ENCODE peak calls at places on chromosomes 16 and 17, in seven cellular contexts. R is fibroblast of lung, U is sigmoid colon, M is neuronal stem cell, A is prostate gland, O is endodermal cell, S is ascending aorta. C is an unnamed sample. For H3K4me1, the result is how much of the 10 kb centered on the place peaks cover.

GRCh38 chr16:9318764-9319163 is 227.3 kb downstream of the HAPSTR1 start:
- DNase-seq in R (no peak), U (no peak), M (no peak), A (no peak), O (no peak), S (no peak), C (no peak)

GRCh38 chr16:86382774-86383407 is 127.4 kb upstream of the FOXF1 start:
- DNase-seq in R (no peak), U (peak), M (no peak), A (no peak), O (no peak), S (no peak), C (no peak)

GRCh38 chr16:55078153-55078552 is 147.5 kb downstream of the IRX5 start:
- DNase-seq in R (no peak), U (no peak), M (no peak), A (no peak), O (peak), S (no peak), C (no peak)

GRCh38 chr17:75691371-75692290 is 24.5 kb downstream of the SAP30BP start:
- DNase-seq in R (no peak), U (peak), M (no peak), A (peak), O (no peak), S (no peak), C (peak)

GRCh38 chr16:81902025-81902424 is 109.2 kb downstream of the SDR42E1 start:
- DNase-seq in R (peak), U (peak), M (no peak), A (no peak), O (no peak), S (no peak), C (no peak)

GRCh38 chr17:60231234-60231633 is 81.5 kb downstream of the CA4 start:
- DNase-seq in R (peak), U (no peak), M (no peak), A (no peak), O (peak), S (no peak), C (no peak)

GRCh38 chr16:30971298-30971697 is 13.7 kb upstream of the HSD3B7 start:
- DNase-seq in R (no peak), U (no peak), M (no peak), A (no peak), O (no peak), S (no peak), C (no peak)

GRCh38 chr16:58022601-58023371 is 2.8 kb upstream of the MMP15 start:
- DNase-seq in R (peak), U (peak), M (no peak), A (peak), O (no peak), S (peak), C (no peak)

GRCh38 chr17:79053251-79053925 is 21.2 kb upstream of the ENGASE start:
- DNase-seq in R (no peak), U (peak), M (no peak), A (no peak), O (no peak), S (no peak), C (no peak)

GRCh38 chr17:36544049-36544319 is 735 bp upstream of the GGNBP2 start:
- DNase-seq in R (no peak), U (peak), M (peak), A (peak), O (peak), S (peak), C (no peak)

GRCh38 chr17:39755550-39756375 is 18.0 kb downstream of the GRB7 start:
- DNase-seq in R (no peak), U (peak), M (no peak), A (no peak), O (peak), S (no peak), C (no peak)

GRCh38 chr17:39757931-39758873 is 20.5 kb downstream of the GRB7 start:
- DNase-seq in R (no peak), U (peak), M (no peak), A (no peak), O (peak), S (no peak), C (no peak)

GRCh38 chr17:39756376-39757079 is 18.8 kb downstream of the GRB7 start:
- DNase-seq in R (no peak), U (peak), M (no peak), A (no peak), O (peak), S (no peak), C (no peak)

GRCh38 chr17:39759204-39759603 is 21.5 kb downstream of the GRB7 start:
- DNase-seq in R (no peak), U (no peak), M (no peak), A (no peak), O (peak), S (no peak), C (no peak)

DNA sequence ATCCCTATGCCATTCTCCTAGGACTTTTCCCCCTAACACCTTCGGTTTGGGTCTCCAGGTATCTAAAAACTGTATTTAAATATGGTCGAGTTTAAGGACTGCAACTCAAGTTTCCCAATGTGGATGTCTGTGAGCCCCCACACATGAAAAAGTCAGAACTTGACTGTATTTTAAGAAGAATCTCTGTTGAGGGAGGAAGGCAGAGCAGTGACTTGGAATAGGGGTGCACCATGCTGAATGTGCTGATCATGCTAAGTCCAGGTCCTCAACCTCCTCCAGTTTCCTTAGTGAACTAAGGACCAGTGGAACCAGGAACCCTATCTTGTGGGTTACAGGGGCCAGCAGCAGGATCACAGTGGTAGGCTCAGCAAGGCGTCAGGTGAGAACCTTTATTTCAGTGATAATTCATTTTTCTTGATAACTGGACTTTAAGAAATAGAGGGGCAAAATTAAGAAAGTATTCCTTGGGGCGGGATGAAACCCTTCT is 19.5 kb downstream of the GRB7 start:
- DNase-seq in R (no peak), U (no peak), M (no peak), A (no peak), O (no peak), S (no peak), C (no peak)
- H3K4me1 ChIP-seq in R (under half), U (under half), M (under half), A (under half), O (under half), S (under half), C (under half)

GRCh38 chr17:66467766-66468165 is 165.4 kb downstream of the PRKCA start:
- DNase-seq in R (no peak), U (no peak), M (no peak), A (no peak), O (no peak), S (no peak), C (no peak)

GRCh38 chr17:66469088-66469442 is 166.7 kb downstream of the PRKCA start:
- DNase-seq in R (no peak), U (no peak), M (no peak), A (no peak), O (no peak), S (no peak), C (no peak)

GRCh38 chr17:66472123-66472522 is 169.7 kb downstream of the PRKCA start:
- DNase-seq in R (no peak), U (no peak), M (no peak), A (no peak), O (no peak), S (no peak), C (no peak)

GRCh38 chr17:66468241-66469087 is 166.1 kb downstream of the PRKCA start:
- DNase-seq in R (no peak), U (no peak), M (no peak), A (no peak), O (no peak), S (no peak), C (no peak)

GRCh38 chr17:66469890-66470289 is 167.5 kb downstream of the PRKCA start:
- DNase-seq in R (no peak), U (no peak), M (no peak), A (no peak), O (no peak), S (no peak), C (no peak)
- H3K4me1 ChIP-seq in R (under half), U (under half), M (under half), A (under half), O (under half), S (under half), C (under half)

GRCh38 chr17:40615989-40616476 is 31.6 kb downstream of the SMARCE1 start:
- DNase-seq in R (no peak), U (no peak), M (no peak), A (no peak), O (no peak), S (no peak), C (no peak)
- H3K4me1 ChIP-seq in R (under half), U (under half), M (under half), A (under half), O (under half), S (under half), C (under half)

GRCh38 chr17:40551091-40551873 is 14.0 kb downstream of the CCR7 start:
- DNase-seq in R (peak), U (peak), M (no peak), A (no peak), O (peak), S (peak), C (peak)
- H3K4me1 ChIP-seq in R (half or more), U (under half), M (under half), A (under half), O (under half), S (under half), C (under half)

GRCh38 chr16:67716097-67716496 is 3.0 kb downstream of the GFOD2 start:
- DNase-seq in R (no peak), U (no peak), M (no peak), A (no peak), O (no peak), S (no peak), C (no peak)
- H3K4me1 ChIP-seq in R (under half), U (under half), M (under half), A (under half), O (under half), S (under half), C (under half)